ENCODE peak calls at places on chromosomes 12 and 14, in six cellular contexts. Q is stimulated activated CD4-positive, alpha-beta T cell treated with anti-CD3 and anti-CD28 coated beads, Interleukin-4, amount 100 ng/mL, for 1 hour; V is KG1; T is astrocyte of the spinal cord; Z is NCI-H2171 treated with DMSO at 0.1 percent for 48 hours; D is right atrium auricular region. A is an unnamed sample.

GRCh38 chr12:120316798-120317257 is 10.8 kb downstream of the PLA2G1B start:
- DNase-seq in T (no peak), Q (no peak), D (no peak), Z (no peak), V (no peak), A (no peak)

GRCh38 chr12:89636054-89636775 is 72.4 kb downstream of the ATP2B1 start:
- DNase-seq in Q (no peak), V (no peak), Z (no peak), D (no peak), T (peak), A (no peak)

GRCh38 chr12:100741084-100741711 is 53.4 kb upstream of the ANO4 start:
- DNase-seq in D (no peak), T (peak), Z (peak), V (no peak), Q (no peak), A (no peak)

GRCh38 chr12:92363295-92364146 is 217.9 kb upstream of the BTG1 start:
- DNase-seq in T (peak), Q (peak), V (peak), Z (peak), D (peak), A (peak)

GRCh38 chr12:88579572-88579940 is 715 bp downstream of the KITLG start:
- DNase-seq in D (no peak), Z (no peak), Q (no peak), V (no peak), T (peak), A (no peak)

GRCh38 chr12:95339086-95339788 is 121.6 kb downstream of the VEZT start:
- DNase-seq in Q (no peak), V (no peak), T (no peak), D (no peak), Z (no peak), A (no peak)

GRCh38 chr14:93033983-93034670 is 81.6 kb downstream of the ITPK1 start:
- DNase-seq in V (no peak), D (no peak), Q (peak), T (no peak), Z (no peak), A (no peak)

GRCh38 chr12:53928054-53928879 is 10.4 kb upstream of the HOXC13 start:
- DNase-seq in D (no peak), T (no peak), Z (no peak), Q (no peak), V (no peak), A (no peak)

GRCh38 chr14:92471919-92472318 is 41.7 kb upstream of the RIN3 start:
- DNase-seq in D (peak), T (peak), Q (no peak), V (no peak), Z (peak), A (no peak)

GRCh38 chr14:29576997-29577396 is 350.6 kb downstream of the PRKD1 start:
- DNase-seq in Z (no peak), T (peak), V (no peak), Q (no peak), D (no peak), A (no peak)

GRCh38 chr12:64900540-64900939 is 76.1 kb downstream of the TBC1D30 start:
- DNase-seq in D (no peak), Z (no peak), V (no peak), T (peak), Q (no peak), A (no peak)

A was measured in GM12878.